ENCODE peak calls at places on chromosomes 1 and 21, in six cellular contexts. W is A549, B is H1, L is HCT116, S is SK-N-SH, V is endothelial cell of umbilical vein. U is an unnamed sample.
A peak's percentile ranks its signal among the peaks of the same experiment; 100 is the strongest.

GRCh38 chr1:228801068-228801467 is 65.8 kb downstream of the RHOU start:
- DNase-seq in W (no peak), B (peak; percentile 10), L (no peak), S (no peak), V (no peak), U (no peak)

GRCh38 chr21:42103843-42104242 is 32.7 kb downstream of the UMODL1 start:
- DNase-seq in W (no peak), B (no peak), L (no peak), S (no peak), V (no peak), U (no peak)

GRCh38 chr1:201091256-201091655 is 21.0 kb downstream of the CACNA1S start:
- DNase-seq in W (no peak), B (no peak), L (no peak), S (no peak), V (no peak), U (no peak)

GRCh38 chr1:21124846-21125245 is 51.9 kb downstream of the EIF4G3 start:
- DNase-seq in W (no peak), B (no peak), L (no peak), S (no peak), V (no peak), U (peak; percentile 32)

GRCh38 chr1:39563669-39564068 is 12.9 kb downstream of the PABPC4 start:
- DNase-seq in W (no peak), B (no peak), L (no peak), S (no peak), V (no peak), U (no peak)

GRCh38 chr1:159832309-159832708 is 5.6 kb downstream of the SLAMF8 start:
- DNase-seq in W (no peak), B (no peak), L (no peak), S (no peak), V (no peak), U (no peak)

GRCh38 chr1:177858222-177858894 is 111.5 kb downstream of the SEC16B start:
- DNase-seq in W (no peak), B (no peak), L (no peak), S (no peak), V (peak; percentile 40), U (no peak)

GRCh38 chr1:17739050-17739449 is 16.1 kb upstream of the ACTL8 start:
- DNase-seq in W (no peak), B (no peak), L (no peak), S (no peak), V (no peak), U (no peak)

GRCh38 chr1:236603896-236604217 is 459 bp downstream of the HEATR1 start:
- DNase-seq in W (peak; percentile 14), B (no peak), L (no peak), S (peak; percentile 19), V (no peak), U (no peak)

GRCh38 chr1:3922201-3922725 is 22.2 kb upstream of the C1orf174 start:
- DNase-seq in W (no peak), B (no peak), L (no peak), S (no peak), V (no peak), U (peak; percentile 17)

GRCh38 chr1:63321788-63322247 is 549 bp upstream of the FOXD3 start:
- DNase-seq in W (no peak), B (peak; percentile 81), L (no peak), S (no peak), V (no peak), U (no peak)

GRCh38 chr1:225886159-225887029 is 2.6 kb downstream of the LEFTY1 start:
- DNase-seq in W (no peak), B (no peak), L (no peak), S (no peak), V (no peak), U (no peak)

DNA sequence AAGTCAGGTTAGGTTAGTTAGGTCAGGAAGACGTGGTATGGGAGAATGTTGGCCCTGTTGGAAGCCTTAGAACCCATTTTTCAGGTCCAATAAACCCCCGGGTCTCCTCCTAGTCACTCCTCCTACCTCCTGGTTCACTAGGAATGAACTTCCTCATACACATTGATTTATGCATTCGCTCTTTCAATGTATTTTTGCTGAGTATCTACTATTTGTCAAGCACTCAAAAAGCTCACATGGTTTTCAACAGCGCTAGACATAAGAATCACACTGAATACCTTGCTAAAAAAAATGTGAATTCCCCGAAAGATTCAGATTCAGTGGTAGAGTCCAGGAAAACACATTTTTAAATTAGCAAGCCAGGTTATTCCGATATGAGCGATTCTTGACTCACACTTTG is 85.8 kb upstream of the LRRN2 start:
- DNase-seq in W (no peak), B (no peak), L (no peak), S (no peak), V (no peak), U (no peak)
- TF ChIP-seq MAX in W (no peak), B (no peak), L (no peak), S (no peak), V (no peak), U (no peak)

DNA sequence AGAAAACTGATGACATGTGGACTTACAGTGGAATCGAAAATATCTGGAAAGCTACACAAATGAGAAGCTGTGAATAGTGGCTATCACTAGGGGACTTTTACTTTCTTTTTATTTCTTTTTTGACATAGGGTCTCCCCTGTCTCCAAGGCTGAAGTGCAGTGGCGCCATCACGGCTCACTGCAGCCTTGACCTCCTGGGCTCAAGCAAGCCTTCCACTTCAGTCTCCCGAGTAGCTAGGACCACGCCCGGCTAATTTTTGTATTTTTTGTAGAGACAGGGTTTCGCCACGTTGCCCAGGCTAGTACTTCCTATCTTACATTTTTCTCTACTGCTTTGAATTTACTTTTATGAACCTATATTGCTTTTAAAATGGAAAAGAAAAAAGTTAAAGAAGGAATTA is 10.5 kb downstream of the TMEM35B start:
- DNase-seq in W (no peak), B (no peak), L (no peak), S (no peak), V (no peak), U (no peak)
- TF ChIP-seq MAX in W (no peak), B (no peak), L (no peak), S (no peak), V (no peak), U (no peak)

DNA sequence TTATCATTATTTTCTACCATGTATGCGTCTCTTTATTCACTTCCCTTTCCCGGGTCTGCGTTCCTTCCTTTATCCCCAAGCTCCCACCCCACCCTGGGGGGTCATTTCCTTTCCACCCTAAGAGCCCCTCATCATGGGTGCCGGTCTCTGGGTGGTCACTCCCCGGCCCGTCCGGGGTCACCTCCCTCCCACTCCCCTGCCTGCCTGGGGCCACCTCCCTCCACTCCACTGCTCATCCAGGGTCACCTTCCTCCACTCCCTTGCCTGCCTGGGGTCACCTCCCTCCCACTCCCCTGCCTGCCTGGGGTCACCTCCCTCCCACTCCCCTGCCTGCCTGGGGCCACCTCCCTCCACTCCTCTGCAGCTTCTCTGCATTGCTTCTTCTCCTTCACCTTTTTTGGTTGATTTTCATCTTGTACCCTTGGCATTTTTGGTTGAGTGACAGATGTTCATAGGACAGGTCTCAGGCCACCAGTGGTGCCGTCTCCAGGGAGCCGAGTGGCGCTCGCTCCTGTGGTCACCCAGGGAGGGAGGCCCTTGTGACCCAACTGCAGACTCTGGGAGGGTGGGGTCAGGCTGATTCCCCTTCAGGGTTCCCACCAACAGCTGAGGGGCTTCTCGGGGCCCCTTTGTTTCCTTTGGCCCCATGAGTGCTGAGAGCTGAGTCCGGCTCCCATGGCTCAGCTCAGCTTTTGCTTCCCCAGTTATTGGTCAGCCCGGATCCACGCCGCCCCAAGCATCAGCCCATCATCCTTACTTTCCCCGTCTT is 48.6 kb upstream of the PCBP3 start:
- DNase-seq in W (no peak), B (no peak), L (no peak), S (no peak), V (no peak), U (no peak)
- TF ChIP-seq MAX in W (no peak), B (no peak), L (no peak), S (no peak), V (no peak), U (no peak)

DNA sequence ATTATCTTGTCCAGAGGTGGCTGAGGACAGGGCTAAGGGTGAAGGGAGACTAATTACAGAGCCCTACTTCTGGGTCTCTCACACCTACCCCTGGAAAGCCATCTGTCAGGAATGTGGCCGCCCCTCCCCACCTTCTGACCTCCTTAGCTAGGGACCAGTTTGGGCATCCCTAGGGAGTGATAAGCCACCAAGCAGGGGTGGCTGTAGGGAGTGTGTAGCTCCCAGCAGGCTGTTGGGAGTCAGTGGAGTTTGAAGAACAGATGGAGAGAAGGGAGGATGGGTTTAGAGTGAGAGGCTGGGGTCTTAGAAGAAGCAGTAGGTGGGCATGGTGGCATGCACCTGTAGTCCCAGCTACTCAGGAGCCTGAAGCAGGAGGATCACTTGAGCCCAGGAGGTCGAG is 808 bp upstream of the SERINC2 start:
- DNase-seq in W (no peak), B (no peak), L (no peak), S (no peak), V (no peak), U (no peak)
- TF ChIP-seq MAX in W (no peak), B (no peak), L (no peak), S (no peak), V (no peak), U (no peak)

DNA sequence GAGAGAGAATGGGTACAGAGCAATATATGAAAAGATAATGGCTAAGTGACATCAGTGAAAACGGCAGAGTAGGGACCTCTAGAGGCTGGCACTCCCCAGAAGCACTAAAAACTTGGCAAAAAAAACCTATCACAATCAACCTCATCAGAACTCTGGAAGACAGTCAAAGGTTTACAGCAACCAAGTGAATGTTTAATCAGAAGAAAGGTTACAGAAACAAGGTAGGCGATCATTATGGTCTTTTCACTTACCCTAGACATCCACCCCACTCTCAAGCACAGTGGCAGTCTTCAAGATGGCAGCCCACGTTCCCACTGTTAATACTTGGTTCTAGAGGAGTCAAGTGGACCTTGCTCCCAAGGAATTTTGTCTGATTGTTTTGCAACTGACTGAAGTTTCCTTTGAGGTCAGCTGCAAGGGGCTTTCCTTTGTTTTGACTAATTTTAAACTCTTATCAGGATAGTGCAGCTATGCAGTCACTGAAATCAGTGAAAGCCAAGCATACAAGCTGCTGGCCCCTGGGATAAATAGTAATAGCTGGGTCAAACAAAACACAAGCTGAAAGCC is 7.2 kb downstream of the KIFAP3 start:
- DNase-seq in W (no peak), B (no peak), L (no peak), S (no peak), V (peak; percentile 62), U (no peak)
- TF ChIP-seq MAX in W (no peak), B (no peak), L (no peak), S (no peak), V (no peak), U (no peak)

GRCh38 chr1:147541672-147542548 is 609 bp downstream of the BCL9 start:
- DNase-seq in W (no peak), B (peak; percentile 73), L (no peak), S (peak; percentile 58), V (no peak), U (no peak)
- TF ChIP-seq MAX in W (no peak), B (no peak), L (no peak), S (peak; percentile 33), V (no peak), U (no peak)

GRCh38 chr1:51567653-51568052 is 48.6 kb upstream of the EPS15 start:
- DNase-seq in W (no peak), B (no peak), L (no peak), S (no peak), V (peak; percentile 28), U (no peak)
- TF ChIP-seq MAX in W (no peak), B (no peak), L (no peak), S (peak; percentile 69), V (no peak), U (no peak)

GRCh38 chr1:101164776-101165175 is 72.0 kb upstream of the S1PR1 start:
- DNase-seq in W (no peak), B (no peak), L (no peak), S (no peak), V (no peak), U (no peak)
- TF ChIP-seq MAX in W (no peak), B (no peak), L (no peak), S (no peak), V (no peak), U (no peak)